ENCODE peak calls at places on chromosomes 4 and X, in seven cellular contexts. R is HuH-7.5; M is effector CD4-positive, alpha-beta T cell; C is activated CD4-positive, CD25-positive, alpha-beta regulatory T cell treated with anti-CD3 and anti-CD28 coated beads, Interleukin-2, amount 50 U/mL, for 72 hours; Y is MM.1S; G is T-helper 2 cell; A is non-pigmented ciliary epithelial cell. F is an unnamed sample.

GRCh38 chrX:47863187-47863586 is 26.5 kb downstream of the ZNF81 start:
- DNase-seq in G (no peak), C (no peak), Y (no peak), R (no peak), A (no peak), M (no peak), F (no peak)

GRCh38 chr4:142875117-142875516 is 29.0 kb upstream of the INPP4B start:
- DNase-seq in A (no peak), M (no peak), C (no peak), Y (no peak), G (no peak), R (no peak), F (no peak)

GRCh38 chr4:7854697-7855370 is 84.8 kb downstream of the AFAP1 start:
- DNase-seq in R (no peak), A (peak), Y (no peak), G (peak), C (no peak), M (peak), F (no peak)

GRCh38 chr4:67327245-67327860 is 217.9 kb downstream of the CENPC start:
- DNase-seq in M (peak), R (peak), A (peak), Y (peak), C (no peak), G (peak), F (peak)

GRCh38 chr4:16225996-16226815 is at the start of gene TAPT1:
- DNase-seq in G (peak), M (peak), Y (peak), A (no peak), R (peak), C (peak), F (peak)

GRCh38 chr4:11365039-11365438 is 63.7 kb downstream of the HS3ST1 start:
- DNase-seq in R (no peak), G (no peak), M (no peak), A (no peak), Y (no peak), C (no peak), F (no peak)

GRCh38 chr4:110183643-110184042 is 14.8 kb downstream of the ELOVL6 start:
- DNase-seq in Y (no peak), C (no peak), M (no peak), A (no peak), G (no peak), R (no peak), F (no peak)

GRCh38 chrX:50622751-50623150 is 152.1 kb upstream of the DGKK start:
- DNase-seq in M (no peak), G (no peak), Y (peak), A (no peak), R (no peak), C (no peak), F (no peak)

GRCh38 chr4:52376107-52376704 is 282.9 kb downstream of the USP46 start:
- DNase-seq in R (peak), A (peak), M (no peak), Y (peak), G (no peak), C (no peak), F (peak)

GRCh38 chr4:88296413-88297052 is 12.2 kb upstream of the PPM1K start:
- DNase-seq in C (no peak), M (no peak), Y (no peak), R (no peak), A (no peak), G (no peak), F (no peak)

GRCh38 chrX:133850414-133850813 is 135.0 kb downstream of the GPC3 start:
- DNase-seq in Y (no peak), A (no peak), R (no peak), M (no peak), C (no peak), G (no peak), F (no peak)

GRCh38 chr4:28378109-28378830 is 1517.6 kb downstream of the STIM2 start:
- DNase-seq in Y (no peak), A (no peak), M (no peak), C (no peak), G (no peak), R (no peak), F (peak)

GRCh38 chr4:7775396-7775795 is 164.3 kb downstream of the AFAP1 start:
- DNase-seq in Y (no peak), M (no peak), G (no peak), R (no peak), C (no peak), A (no peak), F (no peak)

GRCh38 chr4:118869808-118870342 is 18.8 kb upstream of the SYNPO2 start:
- DNase-seq in G (no peak), R (no peak), A (peak), Y (no peak), C (no peak), M (no peak), F (no peak)

GRCh38 chr4:48780867-48781219 is 764 bp upstream of the FRYL start:
- DNase-seq in M (peak), G (no peak), C (no peak), Y (peak), A (no peak), R (no peak), F (peak)

GRCh38 chr4:17232575-17233253 is 279.2 kb downstream of the QDPR start:
- DNase-seq in C (no peak), A (peak), R (no peak), G (no peak), Y (no peak), M (no peak), F (no peak)

GRCh38 chrX:51420610-51421009 is 75.8 kb downstream of the NUDT11 start:
- DNase-seq in M (peak), A (peak), Y (peak), R (no peak), G (no peak), C (no peak), F (peak)

GRCh38 chrX:10685923-10686595 is 65.7 kb upstream of the MID1 start:
- DNase-seq in G (no peak), C (no peak), Y (no peak), A (no peak), M (no peak), R (no peak), F (no peak)

GRCh38 chrX:66046612-66047235 is 6.8 kb upstream of the VSIG4 start:
- DNase-seq in A (no peak), C (no peak), R (no peak), Y (peak), G (no peak), M (no peak), F (peak)

GRCh38 chr4:85565761-85566480 is 91.0 kb downstream of the ARHGAP24 start:
- DNase-seq in C (no peak), Y (no peak), M (no peak), A (peak), R (no peak), G (no peak), F (no peak)

GRCh38 chrX:40207626-40208025 is 109.9 kb upstream of the BCOR start:
- DNase-seq in C (no peak), R (no peak), Y (no peak), G (no peak), A (no peak), M (no peak), F (no peak)

GRCh38 chr4:144176476-144176875 is 36.0 kb upstream of the GYPA start:
- DNase-seq in M (no peak), C (no peak), R (no peak), G (no peak), A (no peak), Y (no peak), F (no peak)

GRCh38 chrX:47217121-47217851 is 1.2 kb upstream of the CDK16 start:
- DNase-seq in C (no peak), A (no peak), R (no peak), G (no peak), M (no peak), Y (no peak), F (peak)

GRCh38 chrX:6500717-6501116 is 34.2 kb downstream of the VCX3A start:
- DNase-seq in R (no peak), A (no peak), Y (no peak), C (no peak), M (no peak), G (no peak), F (no peak)

GRCh38 chrX:129534816-129535578 is 5.1 kb upstream of the OCRL start:
- DNase-seq in M (no peak), C (no peak), A (no peak), G (no peak), R (no peak), Y (no peak), F (no peak)

GRCh38 chr4:167826281-167826680 is 266.1 kb upstream of the ANXA10 start:
- DNase-seq in A (no peak), R (no peak), C (no peak), M (no peak), G (no peak), Y (no peak), F (no peak)

GRCh38 chr4:145887241-145887964 is 51.2 kb downstream of the ZNF827 start:
- DNase-seq in G (no peak), Y (no peak), C (no peak), M (no peak), A (peak), R (no peak), F (no peak)

GRCh38 chr4:151576627-151577026 is 167.7 kb downstream of the FHIP1A start:
- DNase-seq in R (no peak), C (no peak), Y (no peak), G (no peak), M (no peak), A (no peak), F (no peak)

GRCh38 chr4:123444298-123444731 is 47.7 kb downstream of the SPRY1 start:
- DNase-seq in M (no peak), G (no peak), A (no peak), R (peak), Y (no peak), C (no peak), F (peak)

F was measured in NAMALWA.